ENCODE peak calls at places on chromosomes 6 and 20, in eight cellular contexts. J, G, M, C, U, B, Y and I are unnamed samples.
A peak's percentile ranks its signal among the peaks of the same experiment; 100 is the strongest.

GRCh38 chr6:113723182-113723581 is 134.0 kb upstream of the MARCKS start:
- DNase-seq in J (no peak), G (no peak), M (no peak), C (no peak), U (no peak), B (no peak), Y (no peak), I (no peak)

GRCh38 chr6:116572162-116572561 is 858 bp downstream of the RWDD1 start:
- DNase-seq in J (peak; percentile 43), G (no peak), M (no peak), C (peak; percentile 30), U (no peak), B (peak; percentile 29), Y (no peak), I (no peak)

GRCh38 chr6:33126101-33126714 is 50.4 kb downstream of the HLA-DPB1 start:
- DNase-seq in J (no peak), G (peak; percentile 52), M (no peak), C (peak; percentile 86), U (peak; percentile 42), B (peak; percentile 41), Y (peak; percentile 82), I (peak; percentile 88)

GRCh38 chr20:23078994-23079364 is 7.1 kb downstream of the CD93 start:
- DNase-seq in J (no peak), G (no peak), M (no peak), C (peak; percentile 58), U (no peak), B (no peak), Y (no peak), I (no peak)

GRCh38 chr6:143174951-143175350 is 114.3 kb downstream of the AIG1 start:
- DNase-seq in J (no peak), G (no peak), M (no peak), C (no peak), U (no peak), B (no peak), Y (no peak), I (no peak)

GRCh38 chr6:88166901-88167624 is 916 bp upstream of the CNR1 start:
- DNase-seq in J (no peak), G (peak; percentile 17), M (no peak), C (peak; percentile 62), U (no peak), B (no peak), Y (peak; percentile 64), I (peak; percentile 67)

GRCh38 chr6:102474041-102474807 is 1080.7 kb downstream of the GRIK2 start:
- DNase-seq in J (no peak), G (no peak), M (no peak), C (no peak), U (no peak), B (no peak), Y (no peak), I (no peak)

GRCh38 chr6:53492860-53493634 is 51.9 kb downstream of the GCLC start:
- DNase-seq in J (peak; percentile 71), G (no peak), M (no peak), C (peak; percentile 51), U (no peak), B (peak; percentile 33), Y (no peak), I (no peak)

GRCh38 chr6:108117427-108118358 is 43.2 kb upstream of the OSTM1 start:
- DNase-seq in J (peak; percentile 28), G (peak; percentile 38), M (peak; percentile 89), C (peak; percentile 63), U (no peak), B (no peak), Y (peak; percentile 28), I (peak; percentile 79)

GRCh38 chr6:35690484-35690883 is 1.8 kb upstream of the FKBP5 start:
- DNase-seq in J (no peak), G (no peak), M (no peak), C (no peak), U (no peak), B (no peak), Y (no peak), I (no peak)

GRCh38 chr6:136566007-136566487 is 15.8 kb upstream of the MAP7 start:
- DNase-seq in J (no peak), G (no peak), M (no peak), C (no peak), U (no peak), B (no peak), Y (no peak), I (peak; percentile 64)

GRCh38 chr6:154169193-154169847 is 130.3 kb downstream of the OPRM1 start:
- DNase-seq in J (peak; percentile 26), G (no peak), M (peak; percentile 77), C (no peak), U (no peak), B (no peak), Y (no peak), I (peak; percentile 70)

GRCh38 chr6:135281227-135281626 is 100.1 kb downstream of the MYB start:
- DNase-seq in J (no peak), G (no peak), M (no peak), C (no peak), U (no peak), B (no peak), Y (no peak), I (no peak)

GRCh38 chr6:80531676-80532619 is 425.5 kb downstream of the BCKDHB start:
- DNase-seq in J (no peak), G (no peak), M (no peak), C (no peak), U (no peak), B (no peak), Y (no peak), I (no peak)

GRCh38 chr6:107217248-107217647 is 101.9 kb upstream of the BEND3 start:
- DNase-seq in J (no peak), G (no peak), M (no peak), C (no peak), U (no peak), B (no peak), Y (no peak), I (no peak)

GRCh38 chr6:47592466-47592865 is 105.9 kb upstream of the ADGRF4 start:
- DNase-seq in J (no peak), G (no peak), M (no peak), C (no peak), U (no peak), B (no peak), Y (no peak), I (no peak)

GRCh38 chr6:50956014-50956413 is 137.3 kb downstream of the TFAP2B start:
- DNase-seq in J (no peak), G (no peak), M (no peak), C (no peak), U (no peak), B (no peak), Y (no peak), I (no peak)

GRCh38 chr6:49553353-49553752 is 2.9 kb downstream of the C6orf141 start:
- DNase-seq in J (peak; percentile 84), G (no peak), M (no peak), C (no peak), U (no peak), B (no peak), Y (no peak), I (no peak)

DNA sequence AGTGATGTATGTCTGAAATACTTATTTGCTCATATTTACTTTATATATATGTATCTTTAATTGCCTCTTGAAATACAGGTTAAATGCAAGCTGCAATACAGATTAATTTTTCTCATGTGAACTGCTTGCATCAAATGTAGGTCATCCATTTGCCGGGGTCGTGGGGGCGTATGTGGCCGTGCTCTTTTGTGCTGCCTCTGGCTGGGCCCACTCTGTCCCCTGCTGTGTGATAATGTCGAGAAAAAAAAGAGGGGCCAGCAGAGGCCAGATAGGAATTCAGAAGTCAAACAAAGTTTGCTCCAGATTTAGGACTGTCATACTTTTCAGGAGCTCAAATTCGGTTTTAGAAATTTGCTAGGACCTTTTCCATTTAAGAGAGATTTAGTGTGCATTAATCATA is 459.6 kb upstream of the SOX4 start:
- DNase-seq in J (no peak), G (no peak), M (no peak), C (peak; percentile 45), U (no peak), B (no peak), Y (no peak), I (no peak)
- H3K27ac ChIP-seq in J (no peak overlapping the region), G (no peak overlapping the region), M (no peak overlapping the region), C (no peak overlapping the region), U (no peak overlapping the region), B (no peak overlapping the region), Y (no peak overlapping the region), I (no peak overlapping the region)

DNA sequence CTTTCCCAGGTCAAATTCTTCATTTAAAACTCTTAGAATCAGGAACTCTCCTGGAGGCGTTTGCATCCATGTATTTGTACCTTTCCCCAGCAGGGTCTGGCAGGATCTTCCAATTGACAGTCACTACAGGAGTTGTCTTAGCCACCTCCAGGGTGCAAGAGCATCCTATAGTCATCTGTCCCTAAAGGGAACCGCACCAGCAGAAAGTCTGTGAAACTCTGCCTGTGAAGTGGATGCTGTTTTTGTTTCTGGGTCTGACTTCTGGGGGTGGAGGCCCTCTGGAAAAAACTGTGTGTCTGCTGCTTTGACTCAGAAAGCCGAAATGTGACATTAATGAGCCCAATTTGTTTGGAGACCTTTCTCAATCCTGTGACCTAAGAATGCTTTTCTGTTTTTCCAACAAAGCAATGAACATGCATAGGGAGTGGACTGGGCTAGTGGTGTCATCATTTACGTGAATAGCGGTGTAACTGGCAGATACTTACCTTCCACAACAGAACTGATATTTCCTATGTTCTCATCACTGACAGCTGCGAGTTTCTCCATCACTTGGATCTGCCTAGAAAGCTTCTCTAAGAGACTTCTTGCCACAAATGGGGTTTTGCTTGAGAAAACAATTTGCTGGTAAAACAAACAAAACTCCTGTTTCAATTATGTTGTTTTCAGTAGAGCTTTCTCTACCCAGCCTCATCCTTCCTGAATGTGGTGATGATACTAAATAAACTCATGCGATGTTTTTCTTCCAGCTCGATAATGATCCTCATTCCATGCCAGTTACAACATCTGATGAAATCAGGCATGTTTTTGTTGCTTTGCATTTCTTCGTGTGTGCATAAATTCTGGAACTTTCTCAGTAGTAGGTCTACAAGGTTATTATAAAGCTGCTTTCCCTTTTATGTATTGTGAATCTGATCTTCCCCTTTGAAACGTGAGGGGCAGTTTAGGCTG is 33.3 kb upstream of the ARMH2 start:
- DNase-seq in J (peak; percentile 25), G (no peak), M (no peak), C (no peak), U (no peak), B (peak; percentile 20), Y (no peak), I (no peak)
- H3K36me3 ChIP-seq in J (no peaks in the 10 kb centered on the region), G (no peaks in the 10 kb centered on the region), M (no peaks in the 10 kb centered on the region), C (no peaks in the 10 kb centered on the region), U (peaks cover 84% of the 10 kb centered on the region), B (no peaks in the 10 kb centered on the region), Y (no peaks in the 10 kb centered on the region), I (no peaks in the 10 kb centered on the region)

GRCh38 chr6:21505574-21505990 is 88.0 kb upstream of the SOX4 start:
- DNase-seq in J (no peak), G (no peak), M (no peak), C (no peak), U (no peak), B (no peak), Y (no peak), I (no peak)
- H3K27ac ChIP-seq in J (no peak overlapping the region), G (no peak overlapping the region), M (no peak overlapping the region), C (no peak overlapping the region), U (no peak overlapping the region), B (no peak overlapping the region), Y (no peak overlapping the region), I (no peak overlapping the region)

DNA sequence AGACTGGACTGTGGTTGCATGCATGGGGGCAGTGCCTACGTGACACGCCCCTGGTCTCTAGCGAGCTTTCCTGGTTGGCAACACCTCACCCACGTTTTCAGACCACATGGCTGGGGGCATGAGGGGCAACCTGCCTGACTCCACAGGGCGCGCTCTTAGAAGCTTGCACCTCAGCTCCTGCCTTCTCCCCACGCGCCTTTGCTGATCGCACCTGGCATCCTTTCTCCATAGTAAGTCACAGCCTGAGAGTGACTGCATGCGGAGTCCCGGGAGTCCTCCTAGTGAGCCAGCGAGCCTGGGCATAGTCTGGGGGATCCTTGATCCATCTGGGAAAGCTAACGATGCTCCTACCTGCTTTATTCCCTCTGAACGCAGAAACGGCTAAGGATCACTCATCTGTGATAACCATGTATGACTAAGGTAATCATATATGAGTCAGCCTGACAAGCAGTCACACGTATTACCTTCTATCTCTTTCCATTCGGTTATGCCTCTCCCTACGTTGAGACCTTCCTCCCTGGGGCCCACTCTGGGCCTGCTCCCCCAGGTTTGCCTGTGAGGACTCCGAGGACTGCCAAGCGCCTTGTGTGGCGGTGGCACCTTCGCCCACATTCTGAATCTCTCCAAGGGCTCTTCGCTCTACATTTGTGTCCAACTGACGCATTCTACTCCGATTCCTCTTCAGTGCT is 4.5 kb downstream of the TCFL5 start:
- DNase-seq in J (no peak), G (no peak), M (no peak), C (no peak), U (no peak), B (no peak), Y (no peak), I (no peak)
- H3K36me3 ChIP-seq in J (peaks cover 5% of the 10 kb centered on the region), G (no peaks in the 10 kb centered on the region), M (peaks cover 47% of the 10 kb centered on the region), C (no peaks in the 10 kb centered on the region), U (peaks cover 3% of the 10 kb centered on the region), B (peaks cover 24% of the 10 kb centered on the region), Y (no peaks in the 10 kb centered on the region), I (peaks cover 23% of the 10 kb centered on the region)